ENCODE peak calls at places on chromosomes 4 and X, in nine cellular contexts. Y, Q, R, D, L, X, S, H and E are unnamed samples.

GRCh38 chr4:7886250-7886973 is 53.2 kb downstream of the AFAP1 start:
- DNase-seq in Y (no peak), Q (no peak), R (no peak), D (no peak), L (no peak), X (no peak), S (no peak), H (no peak), E (no peak)

GRCh38 chr4:143477487-143477886 is 36.0 kb upstream of the SMARCA5 start:
- DNase-seq in Y (no peak), Q (no peak), R (no peak), D (no peak), L (no peak), X (no peak), S (no peak), H (no peak), E (no peak)

GRCh38 chr4:122827258-122827887 is 742 bp downstream of the FGF2 start:
- DNase-seq in Y (peak), Q (peak), R (peak), D (peak), L (peak), X (no peak), S (peak), H (peak), E (peak)

GRCh38 chr4:79682801-79683217 is 274.8 kb upstream of the GK2 start:
- DNase-seq in Y (no peak), Q (peak), R (no peak), D (no peak), L (no peak), X (no peak), S (no peak), H (no peak), E (no peak)

GRCh38 chrX:130705591-130705990 is 197.4 kb downstream of the ENOX2 start:
- DNase-seq in Y (no peak), Q (no peak), R (no peak), D (no peak), L (no peak), X (no peak), S (no peak), H (no peak), E (no peak)

GRCh38 chr4:3480528-3481112 is 17.5 kb downstream of the DOK7 start:
- DNase-seq in Y (peak), Q (peak), R (peak), D (peak), L (peak), X (peak), S (peak), H (peak), E (peak)

GRCh38 chr4:169823685-169824084 is 65.9 kb upstream of the HPF1 start:
- DNase-seq in Y (no peak), Q (no peak), R (no peak), D (peak), L (peak), X (no peak), S (peak), H (no peak), E (no peak)

GRCh38 chr4:138898282-138898681 is 117.3 kb upstream of the NOCT start:
- DNase-seq in Y (no peak), Q (no peak), R (no peak), D (no peak), L (no peak), X (no peak), S (peak), H (no peak), E (no peak)

GRCh38 chrX:119784747-119785446 is 6.5 kb downstream of the RPL39 start:
- DNase-seq in Y (peak), Q (no peak), R (peak), D (peak), L (peak), X (no peak), S (peak), H (no peak), E (peak)

GRCh38 chrX:98338544-98338943 is 1454.8 kb downstream of the RPA4 start:
- DNase-seq in Y (no peak), Q (no peak), R (no peak), D (no peak), L (no peak), X (no peak), S (no peak), H (no peak), E (no peak)

GRCh38 chrX:12955882-12956703 is 18.8 kb upstream of the TMSB4X start:
- DNase-seq in Y (peak), Q (peak), R (no peak), D (peak), L (peak), X (no peak), S (peak), H (no peak), E (peak)

GRCh38 chrX:130174051-130174704 is 2.4 kb downstream of the RAB33A start:
- DNase-seq in Y (no peak), Q (peak), R (no peak), D (peak), L (no peak), X (no peak), S (no peak), H (peak), E (peak)

GRCh38 chr4:70705856-70706461 is 15.8 kb upstream of the RUFY3 start:
- DNase-seq in Y (no peak), Q (no peak), R (no peak), D (no peak), L (no peak), X (no peak), S (no peak), H (no peak), E (no peak)

GRCh38 chrX:153226344-153227190 is 47.5 kb downstream of the MAGEA1 start:
- DNase-seq in Y (no peak), Q (no peak), R (peak), D (peak), L (no peak), X (no peak), S (peak), H (peak), E (peak)

GRCh38 chr4:26459756-26460530 is 30.3 kb downstream of the CCKAR start:
- DNase-seq in Y (no peak), Q (no peak), R (no peak), D (no peak), L (no peak), X (no peak), S (no peak), H (no peak), E (no peak)

GRCh38 chr4:47239649-47240048 is 208.3 kb downstream of the GABRB1 start:
- DNase-seq in Y (no peak), Q (no peak), R (no peak), D (no peak), L (no peak), X (no peak), S (no peak), H (no peak), E (no peak)

GRCh38 chr4:172009461-172009860 is 196.3 kb downstream of the GALNTL6 start:
- DNase-seq in Y (no peak), Q (no peak), R (no peak), D (no peak), L (no peak), X (no peak), S (no peak), H (no peak), E (no peak)

GRCh38 chrX:53481093-53481492 is 46.9 kb upstream of the HSD17B10 start:
- DNase-seq in Y (no peak), Q (no peak), R (no peak), D (peak), L (no peak), X (no peak), S (peak), H (no peak), E (peak)

GRCh38 chrX:103941201-103941975 is 21.0 kb upstream of the TMSB15B start:
- DNase-seq in Y (no peak), Q (no peak), R (no peak), D (peak), L (no peak), X (no peak), S (peak), H (no peak), E (peak)

GRCh38 chrX:134181261-134181660 is 55.7 kb upstream of the CCDC160 start:
- DNase-seq in Y (no peak), Q (no peak), R (no peak), D (no peak), L (no peak), X (no peak), S (peak), H (no peak), E (no peak)

GRCh38 chr4:109811707-109812106 is 3.9 kb upstream of the GAR1 start:
- DNase-seq in Y (no peak), Q (no peak), R (no peak), D (peak), L (no peak), X (no peak), S (no peak), H (no peak), E (no peak)

GRCh38 chrX:10356979-10357378 is 200.2 kb downstream of the CLCN4 start:
- DNase-seq in Y (no peak), Q (no peak), R (no peak), D (no peak), L (no peak), X (no peak), S (no peak), H (no peak), E (no peak)

GRCh38 chr4:8090312-8090711 is 68.3 kb downstream of the ABLIM2 start:
- DNase-seq in Y (no peak), Q (no peak), R (no peak), D (no peak), L (no peak), X (no peak), S (peak), H (no peak), E (no peak)

GRCh38 chr4:168174308-168174707 is 82.0 kb downstream of the ANXA10 start:
- DNase-seq in Y (no peak), Q (no peak), R (no peak), D (no peak), L (no peak), X (no peak), S (no peak), H (no peak), E (no peak)